ENCODE peak calls at places on chromosomes 11 and 22, in five cellular contexts. M is dorsolateral prefrontal cortex; D is DMS 273 treated with DMSO at 0.1 percent for 48 hours; X is stimulated activated CD4-positive, alpha-beta T cell treated with anti-CD3 and anti-CD28 coated beads, Interleukin-1b, Interleukin-23, amount 100 ng/mL, for 24 hours; E is spleen. Z is an unnamed sample.

GRCh38 chr11:34209809-34210208 is 104.4 kb downstream of the NAT10 start:
- DNase-seq in M (no peak), D (no peak), X (no peak), E (no peak), Z (no peak)

GRCh38 chr22:21936151-21936778 is 16.4 kb downstream of the PPM1F start:
- DNase-seq in M (peak), D (no peak), X (no peak), E (peak), Z (peak)

GRCh38 chr11:26137651-26138050 is 194.3 kb upstream of the ANO3 start:
- DNase-seq in M (no peak), D (no peak), X (no peak), E (no peak), Z (no peak)

GRCh38 chr22:29626497-29627195 is 23.2 kb downstream of the NF2 start:
- DNase-seq in M (no peak), D (no peak), X (no peak), E (no peak), Z (no peak)

GRCh38 chr11:130600139-130600538 is 151.7 kb downstream of the ADAMTS15 start:
- DNase-seq in M (no peak), D (no peak), X (no peak), E (no peak), Z (no peak)

GRCh38 chr11:115226556-115226955 is 277.7 kb downstream of the CADM1 start:
- DNase-seq in M (no peak), D (no peak), X (no peak), E (no peak), Z (no peak)

GRCh38 chr11:43360361-43361032 is 1.8 kb downstream of the TTC17 start:
- DNase-seq in M (no peak), D (no peak), X (no peak), E (no peak), Z (peak)

GRCh38 chr22:17230239-17230638 is 11.0 kb upstream of the ADA2 start:
- DNase-seq in M (no peak), D (no peak), X (no peak), E (no peak), Z (no peak)

GRCh38 chr11:82811369-82811768 is 77.7 kb upstream of the FAM181B start:
- DNase-seq in M (no peak), D (no peak), X (no peak), E (no peak), Z (no peak)

GRCh38 chr22:36702832-36703210 is 731 bp downstream of the CACNG2 start:
- DNase-seq in M (no peak), D (no peak), X (no peak), E (no peak), Z (no peak)